ENCODE peak calls at places on chromosomes 11 and 22, in five cellular contexts. T, N, L, H and V are unnamed samples.

GRCh38 chr22:36772451-36772850 is 3.5 kb downstream of the IFT27 start:
- DNase-seq in N (no peak), L (no peak), T (no peak), H (no peak), V (no peak)

GRCh38 chr11:61507962-61508824 is at the start of gene LRRC10B:
- DNase-seq in L (no peak), H (peak), N (no peak), T (peak), V (no peak)

GRCh38 chr11:35099278-35100018 is 39.5 kb upstream of the CD44 start:
- DNase-seq in H (peak), T (no peak), L (no peak), N (no peak), V (peak)

GRCh38 chr11:70303070-70303469 is 32.6 kb downstream of the PPFIA1 start:
- DNase-seq in T (no peak), H (peak), N (no peak), L (no peak), V (peak)

GRCh38 chr22:38114484-38115398 is 4.3 kb upstream of the BAIAP2L2 start:
- DNase-seq in H (peak), L (no peak), N (peak), T (peak), V (peak)

GRCh38 chr11:8318536-8318935 is 54.9 kb upstream of the LMO1 start:
- DNase-seq in L (no peak), T (no peak), H (no peak), N (no peak), V (no peak)

GRCh38 chr11:107722671-107723070 is 10.8 kb upstream of the SLN start:
- DNase-seq in H (no peak), N (no peak), L (no peak), T (no peak), V (no peak)

GRCh38 chr11:2508793-2509192 is 64.0 kb downstream of the KCNQ1 start:
- DNase-seq in H (no peak), L (peak), T (no peak), N (no peak), V (no peak)

GRCh38 chr22:24153959-24154358 is 27.3 kb upstream of the SUSD2 start:
- DNase-seq in T (no peak), L (no peak), N (no peak), H (no peak), V (no peak)

GRCh38 chr22:27801616-27802388 is at the start of gene MN1:
- DNase-seq in T (peak), H (peak), N (peak), L (no peak), V (peak)

GRCh38 chr22:32413715-32414114 is 1.7 kb upstream of the RTCB start:
- DNase-seq in T (peak), L (no peak), H (peak), N (no peak), V (peak)

GRCh38 chr22:49609207-49609876 is 218.3 kb downstream of the BRD1 start:
- DNase-seq in L (no peak), T (no peak), N (no peak), H (no peak), V (no peak)

GRCh38 chr11:116207349-116207748 is 565.4 kb downstream of the BUD13 start:
- DNase-seq in L (no peak), T (no peak), H (no peak), N (no peak), V (no peak)

DNA sequence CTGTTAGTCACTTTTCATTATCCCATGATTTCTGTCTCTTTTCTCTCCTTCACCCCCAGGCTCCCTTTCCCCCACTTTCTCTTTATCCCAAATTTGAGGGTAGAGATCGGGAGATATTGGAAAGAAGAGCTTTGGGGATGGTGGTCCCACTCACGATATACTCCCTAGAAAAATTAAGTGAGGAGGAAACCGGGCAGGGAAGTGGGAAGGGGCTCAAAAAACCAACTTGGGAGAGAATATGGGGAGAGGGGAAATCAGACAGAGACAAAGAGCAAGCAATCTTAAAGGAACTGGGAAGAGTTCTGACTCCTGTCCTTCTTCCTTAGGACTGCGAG is 939 bp upstream of the DCHS1 start:
- DNase-seq in N (no peak), H (no peak), L (no peak), T (no peak), V (no peak)
- H3K4me3 ChIP-seq in N (no peak), H (no peak), L (no peak), T (no peak), V (no peak)

GRCh38 chr11:57456960-57457642 is 3.2 kb upstream of the RTN4RL2 start:
- DNase-seq in L (peak), T (peak), H (peak), N (peak), V (peak)

GRCh38 chr11:57459112-57460016 is 964 bp upstream of the RTN4RL2 start:
- DNase-seq in L (no peak), H (peak), T (no peak), N (no peak), V (no peak)

GRCh38 chr11:57458060-57458409 is 2.3 kb upstream of the RTN4RL2 start:
- DNase-seq in N (no peak), T (no peak), L (no peak), H (peak), V (no peak)

GRCh38 chr11:57458410-57459111 is 1.8 kb upstream of the RTN4RL2 start:
- DNase-seq in N (peak), L (no peak), T (peak), H (peak), V (peak)

DNA sequence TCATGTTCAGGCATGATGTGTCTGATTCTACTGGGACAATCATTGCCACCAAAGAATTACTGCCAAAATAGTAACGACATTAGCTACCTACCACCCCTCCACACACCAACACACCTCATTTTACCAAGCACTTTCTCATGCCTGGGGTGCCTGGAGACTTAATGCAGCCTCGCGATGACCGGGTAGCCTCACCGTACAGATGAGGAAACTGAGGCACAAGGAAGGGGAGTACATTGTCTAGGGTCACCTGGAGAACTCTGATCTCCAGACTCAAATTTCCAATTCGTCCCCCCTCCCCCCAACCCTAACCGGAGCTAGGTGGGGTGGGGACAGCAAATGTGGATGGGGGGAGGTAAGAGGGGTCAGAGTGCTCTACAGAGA is 2.7 kb upstream of the RTN4RL2 start:
- DNase-seq in T (no peak), L (no peak), H (no peak), N (no peak), V (no peak)
- H3K4me3 ChIP-seq in T (no peak), L (peak), H (no peak), N (no peak), V (no peak)

GRCh38 chr11:128406365-128406706 is 181.0 kb downstream of the ETS1 start:
- DNase-seq in L (no peak), H (peak), T (peak), N (no peak), V (no peak)

GRCh38 chr11:128407962-128408361 is 179.4 kb downstream of the ETS1 start:
- DNase-seq in N (no peak), H (peak), L (no peak), T (no peak), V (peak)

GRCh38 chr11:128409476-128409875 is 177.9 kb downstream of the ETS1 start:
- DNase-seq in N (no peak), L (no peak), H (peak), T (no peak), V (peak)

GRCh38 chr11:128400382-128401203 is 186.8 kb downstream of the ETS1 start:
- DNase-seq in L (no peak), H (peak), T (no peak), N (no peak), V (peak)

DNA sequence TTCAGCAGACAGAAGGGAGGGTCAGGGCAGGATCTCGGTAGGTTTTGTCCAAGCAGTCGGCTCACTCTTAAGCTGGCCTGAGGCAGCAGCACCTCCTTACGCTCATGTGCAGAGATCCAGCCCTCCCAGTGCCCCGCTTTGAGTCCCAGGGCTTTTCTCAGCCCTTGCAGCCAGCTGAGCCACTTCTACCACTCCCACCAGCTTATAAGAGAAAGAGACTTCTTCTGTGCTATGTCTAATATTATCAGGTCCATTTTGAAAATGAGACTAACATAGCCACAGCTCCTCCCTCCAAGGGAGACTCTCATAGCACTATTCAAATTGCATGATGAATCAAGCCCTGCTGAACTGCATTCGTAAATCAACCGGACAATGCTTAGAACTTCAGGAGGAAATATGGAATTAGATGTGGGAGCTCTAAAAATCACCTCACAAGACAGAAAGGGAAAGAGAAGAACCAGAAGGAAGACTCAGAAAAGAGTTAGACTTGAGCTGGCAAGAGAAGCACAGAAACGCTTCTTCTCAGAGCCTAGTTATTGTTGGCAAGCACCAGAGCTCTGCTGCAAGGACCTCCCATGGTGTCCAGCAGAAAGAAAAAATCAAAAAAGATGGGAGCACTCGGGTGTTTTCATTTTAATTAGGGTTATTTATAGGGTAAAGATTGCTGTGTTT is 181.5 kb downstream of the ETS1 start:
- DNase-seq in T (no peak), H (peak), L (no peak), N (no peak), V (peak)
- H3K4me3 ChIP-seq in T (no peak), H (peak), L (peak), N (no peak), V (no peak)

GRCh38 chr11:109604506-109604905 is 182.5 kb downstream of the C11orf87 start:
- DNase-seq in T (no peak), L (no peak), H (peak), N (no peak), V (peak)
- H3K4me3 ChIP-seq in T (no peak), L (no peak), H (no peak), N (no peak), V (no peak)

GRCh38 chr11:77046060-77046501 is 11.9 kb downstream of the B3GNT6 start:
- DNase-seq in T (peak), N (peak), L (no peak), H (peak), V (no peak)
- H3K4me3 ChIP-seq in T (no peak), N (no peak), L (no peak), H (no peak), V (peak)

GRCh38 chr11:68954970-68955958 is 25.5 kb downstream of the MRGPRD start:
- DNase-seq in L (no peak), H (no peak), N (no peak), T (no peak), V (peak)
- H3K4me3 ChIP-seq in L (no peak), H (no peak), N (no peak), T (no peak), V (no peak)

GRCh38 chr11:62788991-62789390 is 1.8 kb downstream of the TMEM179B start:
- DNase-seq in L (no peak), N (no peak), T (no peak), H (no peak), V (no peak)

GRCh38 chr11:62792193-62792575 is 378 bp upstream of the TMEM223 start:
- DNase-seq in H (no peak), N (no peak), L (no peak), T (no peak), V (no peak)

GRCh38 chr11:62794201-62794775 is 2.5 kb upstream of the TMEM223 start:
- DNase-seq in N (no peak), T (no peak), L (no peak), H (peak), V (no peak)

GRCh38 chr11:62789576-62789975 is 2.2 kb downstream of the TMEM223 start:
- DNase-seq in N (no peak), T (no peak), H (no peak), L (no peak), V (no peak)

GRCh38 chr11:62791501-62792192 is at the start of gene TMEM223:
- DNase-seq in N (peak), H (peak), T (peak), L (peak), V (peak)
- H3K4me3 ChIP-seq in N (peak), H (peak), T (peak), L (peak), V (peak)

GRCh38 chr11:111414936-111415335 is 35.9 kb upstream of the POU2AF1 start:
- DNase-seq in T (peak), L (no peak), N (no peak), H (no peak), V (no peak)

GRCh38 chr11:111411456-111411855 is 32.4 kb upstream of the POU2AF1 start:
- DNase-seq in T (no peak), H (no peak), L (no peak), N (no peak), V (no peak)

GRCh38 chr11:111412293-111412692 is 33.2 kb upstream of the POU2AF1 start:
- DNase-seq in H (no peak), N (no peak), T (no peak), L (no peak), V (no peak)

GRCh38 chr11:111414267-111414931 is 35.3 kb upstream of the POU2AF1 start:
- DNase-seq in N (no peak), L (no peak), H (no peak), T (peak), V (no peak)

DNA sequence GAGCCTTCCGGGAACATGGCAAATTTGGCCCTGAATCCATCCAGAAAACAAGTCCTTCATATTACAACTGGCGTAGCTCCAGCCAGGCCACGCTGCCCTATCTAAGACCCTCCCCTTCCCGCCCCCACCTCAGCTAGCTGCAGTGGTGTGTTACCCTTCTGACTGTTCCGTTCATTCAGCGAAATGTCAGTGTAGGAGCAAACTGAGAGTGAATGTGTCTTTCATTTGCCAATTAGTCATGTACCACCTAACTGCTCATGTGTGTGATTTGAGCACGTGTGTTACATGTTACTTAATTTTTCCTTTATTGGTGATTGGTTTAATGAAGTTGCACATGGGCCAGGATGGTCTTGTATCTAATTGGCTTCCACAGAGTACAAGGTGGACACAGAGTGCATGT is 34.8 kb upstream of the POU2AF1 start:
- DNase-seq in H (no peak), N (no peak), L (no peak), T (peak), V (no peak)
- H3K4me3 ChIP-seq in H (no peak), N (no peak), L (no peak), T (peak), V (no peak)